ENCODE peak calls at places on chromosomes 5 and 9, in seven cellular contexts. A, S, I, X, O, R and Z are unnamed samples.

GRCh38 chr5:74493426-74493825 is 147.1 kb downstream of the ENC1 start:
- DNase-seq in A (no peak), S (no peak), I (no peak), X (no peak), O (no peak), R (no peak), Z (peak; percentile 10)

GRCh38 chr5:154475613-154476342 is 2.2 kb downstream of the HAND1 start:
- DNase-seq in A (no peak), S (no peak), I (no peak), X (no peak), O (no peak), R (no peak), Z (no peak)

GRCh38 chr9:96242829-96243228 is 59.1 kb downstream of the HSD17B3 start:
- DNase-seq in A (no peak), S (no peak), I (no peak), X (no peak), O (no peak), R (no peak), Z (no peak)

GRCh38 chr9:124820606-124821246 is 32.5 kb upstream of the WDR38 start:
- DNase-seq in A (no peak), S (no peak), I (no peak), X (no peak), O (no peak), R (no peak), Z (no peak)

GRCh38 chr5:107459637-107460036 is 211.1 kb downstream of the EFNA5 start:
- DNase-seq in A (no peak), S (no peak), I (no peak), X (no peak), O (no peak), R (no peak), Z (no peak)

GRCh38 chr5:14366763-14367162 is 214.8 kb upstream of the OTULINL start:
- DNase-seq in A (no peak), S (no peak), I (no peak), X (no peak), O (no peak), R (no peak), Z (no peak)

GRCh38 chr9:127393680-127394079 is 3.3 kb upstream of the SLC2A8 start:
- DNase-seq in A (peak; percentile 57), S (no peak), I (no peak), X (peak; percentile 32), O (no peak), R (no peak), Z (no peak)

GRCh38 chr5:172140120-172140519 is 47.9 kb downstream of the STK10 start:
- DNase-seq in A (no peak), S (no peak), I (no peak), X (no peak), O (no peak), R (no peak), Z (no peak)

GRCh38 chr5:9540791-9541190 is 5.1 kb downstream of the SEMA5A start:
- DNase-seq in A (peak; percentile 45), S (no peak), I (no peak), X (peak; percentile 72), O (no peak), R (no peak), Z (no peak)

GRCh38 chr9:8366161-8366926 is 566.8 kb upstream of the DMAC1 start:
- DNase-seq in A (peak; percentile 62), S (no peak), I (no peak), X (peak; percentile 35), O (no peak), R (no peak), Z (no peak)

GRCh38 chr5:59275537-59276276 is 617.8 kb downstream of the PDE4D start:
- DNase-seq in A (peak; percentile 66), S (no peak), I (no peak), X (peak; percentile 6), O (peak; percentile 33), R (no peak), Z (no peak)